ENCODE peak calls at places on chromosomes 1 and 21, in four cellular contexts. One of them, this sample, is unnamed.

GRCh38 chr1:50774759-50775351 is 185.2 kb downstream of the FAF1 start:
- DNase-seq in sigmoid colon: no peak
- DNase-seq in IMR-90: peak; percentile 74
- DNase-seq in heart left ventricle: no peak
- DNase-seq in this sample: no peak

GRCh38 chr21:17783816-17784598 is 35.1 kb downstream of the C21orf91 start:
- DNase-seq in sigmoid colon: no peak
- DNase-seq in IMR-90: no peak
- DNase-seq in heart left ventricle: no peak
- DNase-seq in this sample: no peak

GRCh38 chr21:37670883-37671282 is 245.4 kb downstream of the KCNJ6 start:
- DNase-seq in sigmoid colon: no peak
- DNase-seq in IMR-90: peak; percentile 8
- DNase-seq in heart left ventricle: no peak
- DNase-seq in this sample: no peak

GRCh38 chr1:3894626-3895278 is 5.3 kb downstream of the C1orf174 start:
- DNase-seq in sigmoid colon: no peak
- DNase-seq in IMR-90: no peak
- DNase-seq in heart left ventricle: no peak
- DNase-seq in this sample: no peak

GRCh38 chr1:94481473-94481933 is 60.1 kb downstream of the F3 start:
- DNase-seq in sigmoid colon: peak; percentile 62
- DNase-seq in IMR-90: peak; percentile 74
- DNase-seq in heart left ventricle: peak; percentile 23
- DNase-seq in this sample: peak; percentile 28

GRCh38 chr1:184724843-184725242 is 29.8 kb downstream of the EDEM3 start:
- DNase-seq in sigmoid colon: no peak
- DNase-seq in IMR-90: no peak
- DNase-seq in heart left ventricle: no peak
- DNase-seq in this sample: no peak

GRCh38 chr1:14940285-14940890 is 213.2 kb upstream of the TMEM51 start:
- DNase-seq in sigmoid colon: no peak
- DNase-seq in IMR-90: no peak
- DNase-seq in heart left ventricle: no peak
- DNase-seq in this sample: no peak

GRCh38 chr1:201466492-201466891 is 2.5 kb downstream of the PHLDA3 start:
- DNase-seq in sigmoid colon: no peak
- DNase-seq in IMR-90: no peak
- DNase-seq in heart left ventricle: no peak
- DNase-seq in this sample: no peak

GRCh38 chr1:15764269-15764764 is 5.7 kb downstream of the FBLIM1 start:
- DNase-seq in sigmoid colon: no peak
- DNase-seq in IMR-90: no peak
- DNase-seq in heart left ventricle: no peak
- DNase-seq in this sample: no peak

GRCh38 chr21:43774163-43774562 is 1.9 kb downstream of the CSTB start:
- DNase-seq in sigmoid colon: no peak
- DNase-seq in IMR-90: no peak
- DNase-seq in heart left ventricle: no peak
- DNase-seq in this sample: no peak

GRCh38 chr1:31249854-31250253 is 10.2 kb upstream of the NKAIN1 start:
- DNase-seq in sigmoid colon: no peak
- DNase-seq in IMR-90: no peak
- DNase-seq in heart left ventricle: no peak
- DNase-seq in this sample: no peak

GRCh38 chr1:24720152-24720551 is 25.1 kb upstream of the CLIC4 start:
- DNase-seq in sigmoid colon: peak; percentile 94
- DNase-seq in IMR-90: peak; percentile 85
- DNase-seq in heart left ventricle: peak; percentile 94
- DNase-seq in this sample: peak; percentile 89

GRCh38 chr1:115056395-115056798 is 26.8 kb downstream of the TSHB start:
- DNase-seq in sigmoid colon: no peak
- DNase-seq in IMR-90: peak; percentile 59
- DNase-seq in heart left ventricle: no peak
- DNase-seq in this sample: peak; percentile 49

GRCh38 chr1:6098303-6099215 is 52.9 kb downstream of the KCNAB2 start:
- DNase-seq in sigmoid colon: peak; percentile 70
- DNase-seq in IMR-90: no peak
- DNase-seq in heart left ventricle: peak; percentile 48
- DNase-seq in this sample: peak; percentile 61

GRCh38 chr1:17908945-17909344 is 153.8 kb downstream of the ACTL8 start:
- DNase-seq in sigmoid colon: no peak
- DNase-seq in IMR-90: no peak
- DNase-seq in heart left ventricle: no peak
- DNase-seq in this sample: no peak

GRCh38 chr1:18989956-18990355 is 33.5 kb upstream of the IFFO2 start:
- DNase-seq in sigmoid colon: peak; percentile 25
- DNase-seq in IMR-90: no peak
- DNase-seq in heart left ventricle: no peak
- DNase-seq in this sample: no peak

GRCh38 chr1:201032408-201032807 is 8.9 kb upstream of the KIF21B start:
- DNase-seq in sigmoid colon: no peak
- DNase-seq in IMR-90: no peak
- DNase-seq in heart left ventricle: no peak
- DNase-seq in this sample: no peak

GRCh38 chr1:78091886-78092285 is 46.1 kb downstream of the GIPC2 start:
- DNase-seq in sigmoid colon: no peak
- DNase-seq in IMR-90: no peak
- DNase-seq in heart left ventricle: no peak
- DNase-seq in this sample: no peak

GRCh38 chr1:109478806-109479205 is 4.9 kb upstream of the ATXN7L2 start:
- DNase-seq in sigmoid colon: no peak
- DNase-seq in IMR-90: no peak
- DNase-seq in heart left ventricle: no peak
- DNase-seq in this sample: no peak

GRCh38 chr21:34592120-34592561 is 22.8 kb downstream of the RCAN1 start:
- DNase-seq in sigmoid colon: no peak
- DNase-seq in IMR-90: peak; percentile 48
- DNase-seq in heart left ventricle: peak; percentile 83
- DNase-seq in this sample: no peak

GRCh38 chr1:200272669-200273068 is 137.2 kb downstream of the ZNF281 start:
- DNase-seq in sigmoid colon: no peak
- DNase-seq in IMR-90: no peak
- DNase-seq in heart left ventricle: no peak
- DNase-seq in this sample: no peak

GRCh38 chr1:185526318-185527307 is 207.6 kb upstream of the HMCN1 start:
- DNase-seq in sigmoid colon: no peak
- DNase-seq in IMR-90: no peak
- DNase-seq in heart left ventricle: no peak
- DNase-seq in this sample: no peak

GRCh38 chr1:165543651-165544452 is at the start of gene LRRC52:
- DNase-seq in sigmoid colon: no peak
- DNase-seq in IMR-90: no peak
- DNase-seq in heart left ventricle: peak; percentile 93
- DNase-seq in this sample: no peak

GRCh38 chr1:33360367-33360766 is 39.5 kb upstream of the A3GALT2 start:
- DNase-seq in sigmoid colon: no peak
- DNase-seq in IMR-90: no peak
- DNase-seq in heart left ventricle: no peak
- DNase-seq in this sample: no peak

GRCh38 chr1:21574464-21575151 is 65.4 kb downstream of the ALPL start:
- DNase-seq in sigmoid colon: no peak
- DNase-seq in IMR-90: no peak
- DNase-seq in heart left ventricle: peak; percentile 88
- DNase-seq in this sample: peak; percentile 49

GRCh38 chr1:18918417-18918816 is 16.1 kb upstream of the ALDH4A1 start:
- DNase-seq in sigmoid colon: no peak
- DNase-seq in IMR-90: no peak
- DNase-seq in heart left ventricle: no peak
- DNase-seq in this sample: no peak

GRCh38 chr1:221344693-221345092 is 397.2 kb downstream of the DUSP10 start:
- DNase-seq in sigmoid colon: no peak
- DNase-seq in IMR-90: peak; percentile 56
- DNase-seq in heart left ventricle: no peak
- DNase-seq in this sample: no peak

GRCh38 chr21:36861924-36862323 is 104.5 kb downstream of the HLCS start:
- DNase-seq in sigmoid colon: no peak
- DNase-seq in IMR-90: peak; percentile 11
- DNase-seq in heart left ventricle: no peak
- DNase-seq in this sample: no peak

DNA sequence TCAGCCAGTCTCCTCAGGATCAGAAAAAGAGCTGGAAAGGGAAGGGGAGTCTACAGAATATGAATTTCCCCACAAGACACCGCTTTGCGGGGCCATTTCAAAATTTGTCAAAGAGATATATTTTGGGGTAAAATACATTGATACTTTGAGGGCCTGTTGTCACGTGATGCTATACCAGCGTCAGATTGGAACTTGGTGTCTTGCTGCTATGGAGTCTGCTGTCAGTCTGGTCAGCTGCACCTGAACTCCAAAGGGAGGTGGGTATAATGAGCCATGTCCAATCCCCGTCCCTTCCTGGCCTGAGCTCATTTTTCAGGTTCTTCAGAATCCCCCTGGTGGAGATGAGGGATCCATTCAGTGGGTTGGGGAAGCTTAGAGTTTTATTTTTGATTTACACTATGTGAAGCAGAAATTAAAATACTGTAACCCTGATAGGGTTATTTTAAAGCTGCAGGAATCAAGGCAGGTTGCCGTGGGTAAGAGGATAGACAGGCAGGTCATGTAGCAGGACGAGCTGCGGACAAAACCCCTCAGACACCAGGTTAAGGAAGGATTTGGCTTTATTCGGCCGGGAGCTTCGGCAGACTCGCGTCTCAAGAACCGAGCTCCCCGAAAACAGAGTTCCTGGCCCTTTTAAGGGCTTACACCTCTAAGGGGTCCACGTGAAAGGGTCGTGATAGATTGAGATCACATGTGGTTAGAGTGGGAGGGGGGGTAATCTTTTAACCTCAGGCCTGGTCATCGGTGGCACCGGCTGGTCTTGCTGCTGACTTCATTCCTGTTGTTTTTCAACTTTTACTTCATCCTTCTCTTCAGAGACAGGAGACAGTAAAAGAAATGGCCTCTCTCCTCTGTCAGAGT is 2.2 kb upstream of the POFUT2 start:
- DNase-seq in sigmoid colon: no peak
- DNase-seq in IMR-90: peak; percentile 48
- DNase-seq in heart left ventricle: no peak
- DNase-seq in this sample: no peak
- H3K4me1 ChIP-seq in sigmoid colon: peaks cover 72% of the 10 kb centered on the region
- H3K4me1 ChIP-seq in IMR-90: peaks cover 28% of the 10 kb centered on the region
- H3K4me1 ChIP-seq in heart left ventricle: peaks cover 44% of the 10 kb centered on the region
- H3K4me1 ChIP-seq in this sample: peaks cover 33% of the 10 kb centered on the region

GRCh38 chr1:151072224-151072623 is 1.7 kb downstream of the GABPB2 start:
- DNase-seq in sigmoid colon: no peak
- DNase-seq in IMR-90: no peak
- DNase-seq in heart left ventricle: no peak
- DNase-seq in this sample: no peak

GRCh38 chr1:151065089-151065645 is 5.0 kb downstream of the MLLT11 start:
- DNase-seq in sigmoid colon: no peak
- DNase-seq in IMR-90: no peak
- DNase-seq in heart left ventricle: no peak
- DNase-seq in this sample: no peak

GRCh38 chr1:151067185-151067584 is 3.4 kb upstream of the GABPB2 start:
- DNase-seq in sigmoid colon: peak; percentile 25
- DNase-seq in IMR-90: no peak
- DNase-seq in heart left ventricle: no peak
- DNase-seq in this sample: no peak

DNA sequence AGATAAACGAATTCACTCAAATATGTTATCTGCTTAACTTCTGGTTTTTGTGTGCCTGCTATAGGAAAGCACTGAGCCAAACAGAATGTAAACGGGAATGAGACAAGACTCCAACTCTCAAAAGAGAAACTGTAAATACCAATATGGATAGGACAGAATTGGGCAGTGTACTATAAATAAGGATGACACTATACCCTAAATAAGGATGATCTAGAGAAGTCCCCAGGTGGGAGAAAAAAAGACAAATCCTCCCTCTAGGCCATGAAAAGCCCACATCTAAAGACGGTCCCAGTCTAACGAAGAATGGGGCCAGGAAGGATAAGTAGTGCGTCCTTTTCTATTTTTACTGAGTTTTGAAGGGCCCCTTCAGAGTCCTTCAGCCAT is 1.5 kb upstream of the GABPB2 start:
- DNase-seq in sigmoid colon: no peak
- DNase-seq in IMR-90: no peak
- DNase-seq in heart left ventricle: no peak
- DNase-seq in this sample: no peak
- H3K27ac ChIP-seq in sigmoid colon: peak overlapping the region; percentile 95
- H3K27ac ChIP-seq in IMR-90: no peak overlapping the region
- H3K27ac ChIP-seq in heart left ventricle: peak overlapping the region; percentile 99
- H3K27ac ChIP-seq in this sample: peak overlapping the region; percentile 99

DNA sequence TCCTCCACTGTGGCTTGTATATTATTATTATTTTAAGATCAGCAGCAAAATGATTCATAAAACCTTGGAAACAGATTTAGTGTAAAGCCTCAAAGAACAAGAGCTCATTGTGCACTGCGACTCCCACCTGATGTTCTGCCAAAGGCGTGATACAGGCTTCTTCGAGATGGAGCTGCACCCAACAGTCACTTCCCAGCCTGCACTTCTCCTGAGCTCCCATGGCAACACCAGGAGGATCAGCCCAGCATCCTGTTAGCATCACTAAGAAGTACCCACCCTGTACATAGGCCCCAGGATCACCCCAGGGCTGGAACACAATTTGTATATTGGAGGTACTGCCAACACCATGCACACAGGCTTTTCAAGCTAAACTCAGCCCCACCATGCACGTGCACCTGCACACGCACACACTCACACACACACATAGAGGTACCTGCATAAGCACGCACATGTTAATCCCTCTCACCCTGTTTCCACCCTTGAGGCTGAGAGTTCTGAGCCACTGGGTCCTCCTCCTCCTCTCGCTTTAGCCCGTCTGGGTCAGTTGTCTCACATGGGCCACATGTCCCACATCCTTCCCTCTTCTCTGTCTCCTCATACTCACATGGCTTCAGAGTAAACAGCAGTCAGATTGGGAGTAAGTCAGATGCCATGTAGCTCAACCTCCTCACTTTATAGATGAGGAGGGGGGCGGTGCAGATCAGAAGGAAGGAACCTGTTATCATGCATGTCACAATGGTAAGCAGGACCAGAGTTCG is 281.9 kb upstream of the POU3F1 start:
- DNase-seq in sigmoid colon: no peak
- DNase-seq in IMR-90: no peak
- DNase-seq in heart left ventricle: no peak
- DNase-seq in this sample: no peak
- TF ChIP-seq POLR2A in sigmoid colon: no peak
- TF ChIP-seq POLR2A in IMR-90: no peak
- TF ChIP-seq POLR2A in heart left ventricle: no peak
- TF ChIP-seq POLR2A in this sample: no peak

GRCh38 chr1:151050051-151050688 is 2.6 kb downstream of the C1orf56 start:
- DNase-seq in sigmoid colon: no peak
- DNase-seq in IMR-90: no peak
- DNase-seq in heart left ventricle: no peak
- DNase-seq in this sample: no peak

GRCh38 chr1:151047591-151047924 is at the start of gene C1orf56:
- DNase-seq in sigmoid colon: peak; percentile 91
- DNase-seq in IMR-90: peak; percentile 60
- DNase-seq in heart left ventricle: peak; percentile 74
- DNase-seq in this sample: peak; percentile 85

GRCh38 chr1:151047925-151048644 is 534 bp downstream of the C1orf56 start:
- DNase-seq in sigmoid colon: peak; percentile 89
- DNase-seq in IMR-90: peak; percentile 57
- DNase-seq in heart left ventricle: peak; percentile 80
- DNase-seq in this sample: peak; percentile 71

GRCh38 chr1:151049458-151049857 is 1.9 kb downstream of the C1orf56 start:
- DNase-seq in sigmoid colon: no peak
- DNase-seq in IMR-90: no peak
- DNase-seq in heart left ventricle: no peak
- DNase-seq in this sample: no peak

GRCh38 chr1:151048645-151049032 is 1.1 kb downstream of the C1orf56 start:
- DNase-seq in sigmoid colon: no peak
- DNase-seq in IMR-90: no peak
- DNase-seq in heart left ventricle: no peak
- DNase-seq in this sample: no peak
- H3K4me1 ChIP-seq in sigmoid colon: peaks cover 21% of the 10 kb centered on the region
- H3K4me1 ChIP-seq in IMR-90: peaks cover 8% of the 10 kb centered on the region
- H3K4me1 ChIP-seq in heart left ventricle: peaks cover 37% of the 10 kb centered on the region
- H3K4me1 ChIP-seq in this sample: no peaks in the 10 kb centered on the region

This sample was measured in uterus.